ENCODE peak calls at places on chromosomes 12 and 14, in ten cellular contexts. One of them, this sample, is unnamed.

GRCh38 chr12:106238146-106238545 is 9.7 kb downstream of the CKAP4 start:
- DNase-seq in AG04450: no peak
- DNase-seq in activated CD4-positive, alpha-beta T cell treated with anti-CD3 and anti-CD28 coated beads for 4 hours: no peak
- DNase-seq in CD8-positive, alpha-beta T cell: no peak
- DNase-seq in C1 segment of cervical spinal cord: no peak
- DNase-seq in kidney glomerular epithelial cell: no peak
- DNase-seq in germinal center: no peak
- DNase-seq in KBM-7: no peak
- DNase-seq in EH: no peak
- DNase-seq in hypothalamus: no peak
- DNase-seq in this sample: peak

GRCh38 chr12:47744005-47744651 is 14.6 kb downstream of the RAPGEF3 start:
- DNase-seq in AG04450: no peak
- DNase-seq in activated CD4-positive, alpha-beta T cell treated with anti-CD3 and anti-CD28 coated beads for 4 hours: peak
- DNase-seq in CD8-positive, alpha-beta T cell: peak
- DNase-seq in C1 segment of cervical spinal cord: no peak
- DNase-seq in kidney glomerular epithelial cell: no peak
- DNase-seq in germinal center: peak
- DNase-seq in KBM-7: peak
- DNase-seq in EH: no peak
- DNase-seq in hypothalamus: no peak
- DNase-seq in this sample: peak

GRCh38 chr12:46160081-46160980 is 108.5 kb downstream of the SLC38A1 start:
- DNase-seq in AG04450: no peak
- DNase-seq in activated CD4-positive, alpha-beta T cell treated with anti-CD3 and anti-CD28 coated beads for 4 hours: no peak
- DNase-seq in CD8-positive, alpha-beta T cell: no peak
- DNase-seq in C1 segment of cervical spinal cord: no peak
- DNase-seq in kidney glomerular epithelial cell: peak
- DNase-seq in germinal center: no peak
- DNase-seq in KBM-7: peak
- DNase-seq in EH: peak
- DNase-seq in hypothalamus: no peak
- DNase-seq in this sample: no peak

GRCh38 chr14:95530461-95531170 is 4.2 kb upstream of the GLRX5 start:
- DNase-seq in AG04450: no peak
- DNase-seq in activated CD4-positive, alpha-beta T cell treated with anti-CD3 and anti-CD28 coated beads for 4 hours: no peak
- DNase-seq in CD8-positive, alpha-beta T cell: no peak
- DNase-seq in C1 segment of cervical spinal cord: no peak
- DNase-seq in kidney glomerular epithelial cell: no peak
- DNase-seq in germinal center: no peak
- DNase-seq in KBM-7: no peak
- DNase-seq in EH: no peak
- DNase-seq in hypothalamus: no peak
- DNase-seq in this sample: no peak

GRCh38 chr12:95967301-95967700 is 24.2 kb downstream of the AMDHD1 start:
- DNase-seq in AG04450: no peak
- DNase-seq in activated CD4-positive, alpha-beta T cell treated with anti-CD3 and anti-CD28 coated beads for 4 hours: no peak
- DNase-seq in CD8-positive, alpha-beta T cell: no peak
- DNase-seq in C1 segment of cervical spinal cord: no peak
- DNase-seq in kidney glomerular epithelial cell: no peak
- DNase-seq in germinal center: no peak
- DNase-seq in KBM-7: no peak
- DNase-seq in EH: no peak
- DNase-seq in hypothalamus: no peak
- DNase-seq in this sample: no peak

GRCh38 chr14:85531141-85531593 is 1.2 kb downstream of the FLRT2 start:
- DNase-seq in AG04450: no peak
- DNase-seq in activated CD4-positive, alpha-beta T cell treated with anti-CD3 and anti-CD28 coated beads for 4 hours: no peak
- DNase-seq in CD8-positive, alpha-beta T cell: no peak
- DNase-seq in C1 segment of cervical spinal cord: no peak
- DNase-seq in kidney glomerular epithelial cell: no peak
- DNase-seq in germinal center: no peak
- DNase-seq in KBM-7: no peak
- DNase-seq in EH: peak
- DNase-seq in hypothalamus: no peak
- DNase-seq in this sample: peak

GRCh38 chr12:45329238-45329637 is 113.3 kb downstream of the ANO6 start:
- DNase-seq in AG04450: no peak
- DNase-seq in activated CD4-positive, alpha-beta T cell treated with anti-CD3 and anti-CD28 coated beads for 4 hours: no peak
- DNase-seq in CD8-positive, alpha-beta T cell: no peak
- DNase-seq in C1 segment of cervical spinal cord: no peak
- DNase-seq in kidney glomerular epithelial cell: no peak
- DNase-seq in germinal center: no peak
- DNase-seq in KBM-7: no peak
- DNase-seq in EH: no peak
- DNase-seq in hypothalamus: no peak
- DNase-seq in this sample: no peak

GRCh38 chr12:111438501-111438900 is 32.8 kb downstream of the SH2B3 start:
- DNase-seq in AG04450: no peak
- DNase-seq in activated CD4-positive, alpha-beta T cell treated with anti-CD3 and anti-CD28 coated beads for 4 hours: peak
- DNase-seq in CD8-positive, alpha-beta T cell: peak
- DNase-seq in C1 segment of cervical spinal cord: no peak
- DNase-seq in kidney glomerular epithelial cell: no peak
- DNase-seq in germinal center: no peak
- DNase-seq in KBM-7: peak
- DNase-seq in EH: peak
- DNase-seq in hypothalamus: no peak
- DNase-seq in this sample: no peak

GRCh38 chr12:49019435-49020317 is 1.1 kb upstream of the PRKAG1 start:
- DNase-seq in AG04450: no peak
- DNase-seq in activated CD4-positive, alpha-beta T cell treated with anti-CD3 and anti-CD28 coated beads for 4 hours: peak
- DNase-seq in CD8-positive, alpha-beta T cell: no peak
- DNase-seq in C1 segment of cervical spinal cord: no peak
- DNase-seq in kidney glomerular epithelial cell: no peak
- DNase-seq in germinal center: peak
- DNase-seq in KBM-7: peak
- DNase-seq in EH: peak
- DNase-seq in hypothalamus: no peak
- DNase-seq in this sample: peak

GRCh38 chr12:75935544-75936242 is 95.9 kb downstream of the PHLDA1 start:
- DNase-seq in AG04450: no peak
- DNase-seq in activated CD4-positive, alpha-beta T cell treated with anti-CD3 and anti-CD28 coated beads for 4 hours: no peak
- DNase-seq in CD8-positive, alpha-beta T cell: no peak
- DNase-seq in C1 segment of cervical spinal cord: no peak
- DNase-seq in kidney glomerular epithelial cell: no peak
- DNase-seq in germinal center: no peak
- DNase-seq in KBM-7: no peak
- DNase-seq in EH: no peak
- DNase-seq in hypothalamus: no peak
- DNase-seq in this sample: no peak

GRCh38 chr12:109738878-109739665 is 25.4 kb downstream of the FAM222A start:
- DNase-seq in AG04450: no peak
- DNase-seq in activated CD4-positive, alpha-beta T cell treated with anti-CD3 and anti-CD28 coated beads for 4 hours: no peak
- DNase-seq in CD8-positive, alpha-beta T cell: no peak
- DNase-seq in C1 segment of cervical spinal cord: no peak
- DNase-seq in kidney glomerular epithelial cell: no peak
- DNase-seq in germinal center: no peak
- DNase-seq in KBM-7: no peak
- DNase-seq in EH: peak
- DNase-seq in hypothalamus: no peak
- DNase-seq in this sample: peak

GRCh38 chr12:116916714-116917114 is 6.0 kb downstream of the FBXW8 start:
- DNase-seq in AG04450: peak
- DNase-seq in activated CD4-positive, alpha-beta T cell treated with anti-CD3 and anti-CD28 coated beads for 4 hours: peak
- DNase-seq in CD8-positive, alpha-beta T cell: peak
- DNase-seq in C1 segment of cervical spinal cord: no peak
- DNase-seq in kidney glomerular epithelial cell: peak
- DNase-seq in germinal center: peak
- DNase-seq in KBM-7: peak
- DNase-seq in EH: peak
- DNase-seq in hypothalamus: no peak
- DNase-seq in this sample: no peak

GRCh38 chr12:132173135-132174014 is 29.1 kb downstream of the NOC4L start:
- DNase-seq in AG04450: no peak
- DNase-seq in activated CD4-positive, alpha-beta T cell treated with anti-CD3 and anti-CD28 coated beads for 4 hours: no peak
- DNase-seq in CD8-positive, alpha-beta T cell: no peak
- DNase-seq in C1 segment of cervical spinal cord: no peak
- DNase-seq in kidney glomerular epithelial cell: no peak
- DNase-seq in germinal center: no peak
- DNase-seq in KBM-7: peak
- DNase-seq in EH: no peak
- DNase-seq in hypothalamus: no peak
- DNase-seq in this sample: no peak

GRCh38 chr14:54695196-54695595 is 128.3 kb downstream of the SAMD4A start:
- DNase-seq in AG04450: no peak
- DNase-seq in activated CD4-positive, alpha-beta T cell treated with anti-CD3 and anti-CD28 coated beads for 4 hours: no peak
- DNase-seq in CD8-positive, alpha-beta T cell: no peak
- DNase-seq in C1 segment of cervical spinal cord: no peak
- DNase-seq in kidney glomerular epithelial cell: no peak
- DNase-seq in germinal center: no peak
- DNase-seq in KBM-7: no peak
- DNase-seq in EH: no peak
- DNase-seq in hypothalamus: no peak
- DNase-seq in this sample: no peak

GRCh38 chr12:66059670-66060069 is 70.9 kb downstream of the LLPH start:
- DNase-seq in AG04450: no peak
- DNase-seq in activated CD4-positive, alpha-beta T cell treated with anti-CD3 and anti-CD28 coated beads for 4 hours: no peak
- DNase-seq in CD8-positive, alpha-beta T cell: no peak
- DNase-seq in C1 segment of cervical spinal cord: no peak
- DNase-seq in kidney glomerular epithelial cell: no peak
- DNase-seq in germinal center: no peak
- DNase-seq in KBM-7: no peak
- DNase-seq in EH: no peak
- DNase-seq in hypothalamus: no peak
- DNase-seq in this sample: no peak

GRCh38 chr12:113424915-113425823 is 3.0 kb downstream of the SDSL start:
- DNase-seq in AG04450: no peak
- DNase-seq in activated CD4-positive, alpha-beta T cell treated with anti-CD3 and anti-CD28 coated beads for 4 hours: peak
- DNase-seq in CD8-positive, alpha-beta T cell: no peak
- DNase-seq in C1 segment of cervical spinal cord: no peak
- DNase-seq in kidney glomerular epithelial cell: peak
- DNase-seq in germinal center: peak
- DNase-seq in KBM-7: peak
- DNase-seq in EH: peak
- DNase-seq in hypothalamus: peak
- DNase-seq in this sample: peak

GRCh38 chr14:61147898-61148549 is 133.1 kb downstream of the TMEM30B start:
- DNase-seq in AG04450: peak
- DNase-seq in activated CD4-positive, alpha-beta T cell treated with anti-CD3 and anti-CD28 coated beads for 4 hours: no peak
- DNase-seq in CD8-positive, alpha-beta T cell: no peak
- DNase-seq in C1 segment of cervical spinal cord: no peak
- DNase-seq in kidney glomerular epithelial cell: peak
- DNase-seq in germinal center: no peak
- DNase-seq in KBM-7: no peak
- DNase-seq in EH: peak
- DNase-seq in hypothalamus: peak
- DNase-seq in this sample: no peak

GRCh38 chr12:34244608-34245007 is 222.3 kb downstream of the ALG10 start:
- DNase-seq in AG04450: no peak
- DNase-seq in activated CD4-positive, alpha-beta T cell treated with anti-CD3 and anti-CD28 coated beads for 4 hours: no peak
- DNase-seq in CD8-positive, alpha-beta T cell: no peak
- DNase-seq in C1 segment of cervical spinal cord: no peak
- DNase-seq in kidney glomerular epithelial cell: no peak
- DNase-seq in germinal center: no peak
- DNase-seq in KBM-7: no peak
- DNase-seq in EH: no peak
- DNase-seq in hypothalamus: no peak
- DNase-seq in this sample: no peak

GRCh38 chr14:64732536-64733120 is 28.4 kb downstream of the PLEKHG3 start:
- DNase-seq in AG04450: no peak
- DNase-seq in activated CD4-positive, alpha-beta T cell treated with anti-CD3 and anti-CD28 coated beads for 4 hours: no peak
- DNase-seq in CD8-positive, alpha-beta T cell: no peak
- DNase-seq in C1 segment of cervical spinal cord: no peak
- DNase-seq in kidney glomerular epithelial cell: no peak
- DNase-seq in germinal center: no peak
- DNase-seq in KBM-7: no peak
- DNase-seq in EH: no peak
- DNase-seq in hypothalamus: no peak
- DNase-seq in this sample: no peak

This sample was measured in H9.